ENCODE peak calls at places on chromosomes 13 and 19, in seven cellular contexts. Z, R, A, C, F, B and Q are unnamed samples.

GRCh38 chr19:40700083-40700482 is 9.6 kb upstream of the NUMBL start:
- DNase-seq in Z (no peak), R (no peak), A (no peak), C (no peak), F (no peak), B (no peak), Q (no peak)

GRCh38 chr19:4923379-4923747 is 14.1 kb downstream of the UHRF1 start:
- DNase-seq in Z (no peak), R (no peak), A (no peak), C (no peak), F (no peak), B (no peak), Q (no peak)

GRCh38 chr13:28584873-28585317 is 74.0 kb upstream of the POMP start:
- DNase-seq in Z (no peak), R (no peak), A (no peak), C (no peak), F (peak; percentile 28), B (no peak), Q (no peak)

GRCh38 chr13:30143671-30144400 is 163.5 kb downstream of the KATNAL1 start:
- DNase-seq in Z (no peak), R (no peak), A (no peak), C (peak; percentile 43), F (peak; percentile 61), B (no peak), Q (no peak)

GRCh38 chr13:70668983-70669382 is 560.7 kb upstream of the KLHL1 start:
- DNase-seq in Z (no peak), R (no peak), A (no peak), C (no peak), F (no peak), B (no peak), Q (no peak)

GRCh38 chr19:12065100-12065538 is 588 bp downstream of the ZNF844 start:
- DNase-seq in Z (no peak), R (no peak), A (peak; percentile 43), C (peak; percentile 15), F (peak; percentile 54), B (peak; percentile 24), Q (peak; percentile 47)

GRCh38 chr13:114264886-114265611 is 16.4 kb upstream of the UPF3A start:
- DNase-seq in Z (no peak), R (no peak), A (no peak), C (peak; percentile 87), F (no peak), B (no peak), Q (no peak)

GRCh38 chr13:95530178-95530577 is 22.3 kb upstream of the CLDN10 start:
- DNase-seq in Z (no peak), R (no peak), A (peak; percentile 65), C (peak; percentile 29), F (peak; percentile 63), B (peak; percentile 80), Q (no peak)

GRCh38 chr13:108363651-108364050 is 94.1 kb downstream of the TNFSF13B start:
- DNase-seq in Z (no peak), R (no peak), A (no peak), C (no peak), F (no peak), B (no peak), Q (no peak)

GRCh38 chr13:29922896-29923295 is 72.5 kb upstream of the UBL3 start:
- DNase-seq in Z (no peak), R (no peak), A (no peak), C (peak; percentile 58), F (peak; percentile 67), B (no peak), Q (no peak)

GRCh38 chr19:37933965-37934364 is 27.0 kb downstream of the SIPA1L3 start:
- DNase-seq in Z (no peak), R (no peak), A (no peak), C (peak; percentile 45), F (peak; percentile 72), B (no peak), Q (peak; percentile 55)

GRCh38 chr19:33646306-33646705 is 24.6 kb downstream of the CHST8 start:
- DNase-seq in Z (no peak), R (no peak), A (no peak), C (no peak), F (no peak), B (no peak), Q (no peak)

GRCh38 chr19:21484631-21485030 is 20.8 kb upstream of the ZNF429 start:
- DNase-seq in Z (no peak), R (no peak), A (no peak), C (no peak), F (no peak), B (no peak), Q (no peak)

GRCh38 chr19:43354305-43354627 is 780 bp downstream of the CD177 start:
- DNase-seq in Z (no peak), R (no peak), A (no peak), C (no peak), F (no peak), B (no peak), Q (no peak)

GRCh38 chr13:41383400-41383799 is 72.3 kb downstream of the NAA16 start:
- DNase-seq in Z (no peak), R (no peak), A (no peak), C (no peak), F (no peak), B (no peak), Q (no peak)

GRCh38 chr13:97224544-97225324 is 2.6 kb downstream of the MBNL2 start:
- DNase-seq in Z (no peak), R (peak; percentile 81), A (no peak), C (peak; percentile 69), F (peak; percentile 66), B (no peak), Q (no peak)

GRCh38 chr19:48595171-48595570 is 11.4 kb upstream of the SPACA4 start:
- DNase-seq in Z (no peak), R (no peak), A (no peak), C (no peak), F (no peak), B (no peak), Q (no peak)

GRCh38 chr19:35030257-35031071 is at the start of gene SCN1B:
- DNase-seq in Z (peak; percentile 70), R (peak; percentile 83), A (no peak), C (peak; percentile 46), F (peak; percentile 85), B (peak; percentile 78), Q (no peak)

GRCh38 chr13:95204231-95204765 is 97.0 kb downstream of the ABCC4 start:
- DNase-seq in Z (no peak), R (no peak), A (no peak), C (no peak), F (no peak), B (no peak), Q (no peak)

GRCh38 chr13:48066310-48066989 is 28.5 kb downstream of the MED4 start:
- DNase-seq in Z (no peak), R (no peak), A (no peak), C (no peak), F (peak; percentile 8), B (no peak), Q (no peak)

GRCh38 chr13:100156786-100157185 is 67.9 kb downstream of the PCCA start:
- DNase-seq in Z (no peak), R (no peak), A (no peak), C (no peak), F (peak; percentile 35), B (no peak), Q (no peak)

GRCh38 chr13:113726961-113727411 is 32.0 kb upstream of the TMEM255B start:
- DNase-seq in Z (no peak), R (peak; percentile 67), A (no peak), C (no peak), F (peak; percentile 27), B (no peak), Q (peak; percentile 53)

GRCh38 chr13:99688776-99689175 is 187.5 kb downstream of the TM9SF2 start:
- DNase-seq in Z (no peak), R (no peak), A (no peak), C (no peak), F (no peak), B (no peak), Q (no peak)

GRCh38 chr19:13100871-13101589 is 1.6 kb downstream of the LYL1 start:
- DNase-seq in Z (no peak), R (no peak), A (no peak), C (no peak), F (no peak), B (no peak), Q (peak; percentile 24)

DNA sequence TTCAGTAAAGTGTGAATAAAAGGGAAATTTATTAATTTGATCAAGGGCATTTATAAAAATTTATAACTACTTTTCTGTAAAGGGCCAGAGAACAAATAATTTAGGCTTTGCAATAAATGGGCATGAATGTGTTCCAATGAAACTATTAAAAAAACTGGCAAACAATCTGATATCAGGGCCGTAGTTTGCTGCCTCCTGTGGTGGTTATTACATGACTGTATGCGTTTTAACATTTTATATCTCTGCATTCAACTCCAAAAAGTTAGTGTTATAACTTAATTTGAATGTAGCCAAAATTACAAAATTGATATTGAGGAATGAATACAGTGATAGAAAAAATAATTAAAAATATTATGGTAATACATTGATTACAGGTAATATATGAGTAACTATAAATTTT is 80.5 kb upstream of the POSTN start:
- DNase-seq in Z (no peak), R (no peak), A (no peak), C (no peak), F (no peak), B (peak; percentile 27), Q (no peak)
- TF ChIP-seq CTCF in Z (peak; percentile 14), R (no peak), A (no peak), C (peak; percentile 54), F (peak; percentile 22), B (peak; percentile 52), Q (no peak)

GRCh38 chr19:42335971-42336370 is 10.5 kb downstream of the MEGF8 start:
- DNase-seq in Z (no peak), R (no peak), A (no peak), C (no peak), F (no peak), B (no peak), Q (no peak)
- H3K4me3 ChIP-seq in Z (no peak overlapping the region), R (no peak overlapping the region), A (no peak overlapping the region), C (no peak overlapping the region), F (no peak overlapping the region), B (no peak overlapping the region), Q (no peak overlapping the region)

DNA sequence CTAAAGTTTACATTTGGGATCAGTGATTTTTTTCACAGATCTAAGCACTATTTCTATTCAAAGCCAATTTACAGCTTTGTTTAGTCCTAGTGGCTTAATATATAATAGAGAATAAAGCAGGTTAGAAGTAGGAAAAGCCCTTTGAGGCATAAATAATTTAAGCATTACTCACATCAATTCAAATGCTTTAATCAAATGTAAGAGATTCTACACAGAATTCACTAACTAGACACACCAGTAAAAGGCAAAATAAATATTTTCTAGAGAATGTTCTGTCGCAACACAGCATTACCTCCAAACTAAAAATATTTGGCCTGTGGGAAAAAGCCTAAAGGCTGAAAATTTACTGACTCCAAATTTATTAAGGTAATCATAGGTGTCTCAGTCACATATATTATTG is 31.3 kb downstream of the KCTD12 start:
- DNase-seq in Z (no peak), R (no peak), A (no peak), C (no peak), F (no peak), B (no peak), Q (no peak)
- H3K27ac ChIP-seq in Z (peak overlapping the region; percentile 45), R (no peak overlapping the region), A (no peak overlapping the region), C (peak overlapping the region; percentile 44), F (peak overlapping the region; percentile 79), B (no peak overlapping the region), Q (no peak overlapping the region)

GRCh38 chr19:52464798-52465470 is 11.6 kb downstream of the ZNF578 start:
- DNase-seq in Z (no peak), R (no peak), A (no peak), C (no peak), F (no peak), B (peak; percentile 7), Q (no peak)
- TF ChIP-seq CTCF in Z (no peak), R (no peak), A (no peak), C (no peak), F (no peak), B (peak; percentile 37), Q (no peak)

GRCh38 chr19:47156861-47157454 is 26.3 kb downstream of the SAE1 start:
- DNase-seq in Z (no peak), R (no peak), A (no peak), C (no peak), F (peak; percentile 46), B (no peak), Q (no peak)
- H3K4me3 ChIP-seq in Z (no peak overlapping the region), R (no peak overlapping the region), A (no peak overlapping the region), C (no peak overlapping the region), F (no peak overlapping the region), B (no peak overlapping the region), Q (no peak overlapping the region)